ENCODE peak calls at places on chromosomes 7 and 10, in eight cellular contexts. Q, U, V, Y, W, J, T and Z are unnamed samples.

GRCh38 chr7:33901199-33901598 is 4.1 kb upstream of the BMPER start:
- DNase-seq in Q (no peak), W (no peak), Y (no peak), V (no peak), U (no peak), J (no peak), T (no peak), Z (no peak)

GRCh38 chr7:149811221-149811620 is 27.0 kb upstream of the ZNF862 start:
- DNase-seq in V (no peak), Y (no peak), W (no peak), T (no peak), J (no peak), Q (no peak), U (no peak), Z (no peak)

GRCh38 chr10:56823849-56824248 is 462.8 kb upstream of the ZWINT start:
- DNase-seq in J (no peak), Q (peak), Y (no peak), U (no peak), V (no peak), W (no peak), T (peak), Z (no peak)

GRCh38 chr7:117019786-117020604 is 66.7 kb downstream of the ST7 start:
- DNase-seq in Y (peak), U (no peak), J (peak), W (no peak), V (peak), Q (peak), T (peak), Z (peak)

GRCh38 chr7:143257501-143257900 is 5.7 kb upstream of the GSTK1 start:
- DNase-seq in U (no peak), Q (no peak), V (no peak), T (no peak), Y (no peak), J (no peak), W (no peak), Z (no peak)

GRCh38 chr7:3436746-3437145 is 135.7 kb downstream of the SDK1 start:
- DNase-seq in V (no peak), T (peak), Q (no peak), Y (no peak), U (no peak), J (no peak), W (no peak), Z (no peak)

GRCh38 chr10:116899626-116900025 is 50.3 kb downstream of the ENO4 start:
- DNase-seq in Q (no peak), J (no peak), V (no peak), W (no peak), T (no peak), Y (no peak), U (no peak), Z (no peak)

GRCh38 chr7:70693690-70694356 is 438.1 kb upstream of the GALNT17 start:
- DNase-seq in T (peak), W (peak), Q (peak), U (peak), V (no peak), J (peak), Y (peak), Z (no peak)

GRCh38 chr10:121735248-121735647 is 137.0 kb upstream of the FGFR2 start:
- DNase-seq in Q (no peak), V (no peak), W (no peak), Y (no peak), T (no peak), J (no peak), U (no peak), Z (no peak)

GRCh38 chr7:55486991-55487390 is 85.3 kb downstream of the VOPP1 start:
- DNase-seq in Y (no peak), J (no peak), U (no peak), Q (no peak), V (peak), W (no peak), T (no peak), Z (no peak)

GRCh38 chr10:103661198-103661950 is 167.9 kb downstream of the NEURL1 start:
- DNase-seq in V (peak), T (no peak), Y (no peak), W (peak), U (peak), J (no peak), Q (peak), Z (peak)

GRCh38 chr10:86520871-86521619 is 547 bp downstream of the WAPL start:
- DNase-seq in V (no peak), U (peak), W (peak), J (peak), Y (no peak), Q (peak), T (peak), Z (peak)

GRCh38 chr10:133241501-133242205 is 4.0 kb downstream of the VENTX start:
- DNase-seq in Y (no peak), W (no peak), T (no peak), U (no peak), V (no peak), J (no peak), Q (no peak), Z (no peak)

GRCh38 chr7:151743481-151743983 is 133.4 kb downstream of the PRKAG2 start:
- DNase-seq in W (no peak), U (no peak), Q (no peak), T (no peak), Y (no peak), V (no peak), J (no peak), Z (no peak)

GRCh38 chr10:3737811-3738311 is 47.1 kb downstream of the KLF6 start:
- DNase-seq in W (no peak), J (no peak), T (no peak), U (no peak), Q (no peak), V (no peak), Y (no peak), Z (no peak)

GRCh38 chr10:132430861-132431271 is 33.9 kb downstream of the PWWP2B start:
- DNase-seq in Y (no peak), U (no peak), W (no peak), T (no peak), V (no peak), Q (no peak), J (no peak), Z (no peak)

GRCh38 chr10:45555789-45556188 is 116.8 kb downstream of the ZFAND4 start:
- DNase-seq in V (no peak), U (no peak), Q (no peak), T (no peak), Y (no peak), J (no peak), W (no peak), Z (no peak)

GRCh38 chr10:75018873-75019272 is 92.6 kb upstream of the SAMD8 start:
- DNase-seq in T (no peak), W (no peak), Q (no peak), V (no peak), Y (no peak), U (no peak), J (peak), Z (no peak)